ENCODE peak calls at places on chromosomes 1 and 21, in eight cellular contexts. One of them, this sample, is unnamed.

GRCh38 chr1:34113887-34114286 is 51.1 kb downstream of the CSMD2 start:
- DNase-seq in amygdala: no peak
- DNase-seq in mesothelial cell of epicardium: no peak
- DNase-seq in fibroblast of pulmonary artery: peak
- DNase-seq in activated CD4-positive, CD25-positive, alpha-beta regulatory T cell treated with anti-CD3 and anti-CD28 coated beads, Interleukin-2, amount 50 U/mL, for 72 hours: no peak
- DNase-seq in ELR: peak
- DNase-seq in CD4-positive, alpha-beta memory T cell: no peak
- DNase-seq in memory B cell: no peak
- DNase-seq in this sample: no peak

GRCh38 chr1:220775238-220775853 is 11.4 kb upstream of the MTARC1 start:
- DNase-seq in memory B cell: peak
- DNase-seq in amygdala: no peak
- DNase-seq in activated CD4-positive, CD25-positive, alpha-beta regulatory T cell treated with anti-CD3 and anti-CD28 coated beads, Interleukin-2, amount 50 U/mL, for 72 hours: peak
- DNase-seq in ELR: peak
- DNase-seq in CD4-positive, alpha-beta memory T cell: peak
- DNase-seq in mesothelial cell of epicardium: peak
- DNase-seq in fibroblast of pulmonary artery: peak
- DNase-seq in this sample: no peak

GRCh38 chr1:156677616-156678596 is 699 bp upstream of the NES start:
- DNase-seq in fibroblast of pulmonary artery: peak
- DNase-seq in mesothelial cell of epicardium: peak
- DNase-seq in activated CD4-positive, CD25-positive, alpha-beta regulatory T cell treated with anti-CD3 and anti-CD28 coated beads, Interleukin-2, amount 50 U/mL, for 72 hours: no peak
- DNase-seq in ELR: peak
- DNase-seq in amygdala: peak
- DNase-seq in memory B cell: no peak
- DNase-seq in CD4-positive, alpha-beta memory T cell: peak
- DNase-seq in this sample: no peak

GRCh38 chr1:54884135-54884586 is 2.8 kb downstream of the DHCR24 start:
- DNase-seq in ELR: no peak
- DNase-seq in activated CD4-positive, CD25-positive, alpha-beta regulatory T cell treated with anti-CD3 and anti-CD28 coated beads, Interleukin-2, amount 50 U/mL, for 72 hours: no peak
- DNase-seq in CD4-positive, alpha-beta memory T cell: no peak
- DNase-seq in fibroblast of pulmonary artery: no peak
- DNase-seq in mesothelial cell of epicardium: no peak
- DNase-seq in amygdala: no peak
- DNase-seq in memory B cell: no peak
- DNase-seq in this sample: no peak

GRCh38 chr1:212034516-212035122 is 738 bp downstream of the INTS7 start:
- DNase-seq in mesothelial cell of epicardium: no peak
- DNase-seq in CD4-positive, alpha-beta memory T cell: no peak
- DNase-seq in activated CD4-positive, CD25-positive, alpha-beta regulatory T cell treated with anti-CD3 and anti-CD28 coated beads, Interleukin-2, amount 50 U/mL, for 72 hours: no peak
- DNase-seq in memory B cell: no peak
- DNase-seq in fibroblast of pulmonary artery: no peak
- DNase-seq in ELR: no peak
- DNase-seq in amygdala: no peak
- DNase-seq in this sample: no peak

GRCh38 chr21:38773108-38774061 is 32.3 kb upstream of the ETS2 start:
- DNase-seq in amygdala: no peak
- DNase-seq in memory B cell: no peak
- DNase-seq in fibroblast of pulmonary artery: peak
- DNase-seq in ELR: peak
- DNase-seq in CD4-positive, alpha-beta memory T cell: no peak
- DNase-seq in mesothelial cell of epicardium: no peak
- DNase-seq in activated CD4-positive, CD25-positive, alpha-beta regulatory T cell treated with anti-CD3 and anti-CD28 coated beads, Interleukin-2, amount 50 U/mL, for 72 hours: no peak
- DNase-seq in this sample: no peak

GRCh38 chr1:180065408-180065807 is 89.3 kb upstream of the QSOX1 start:
- DNase-seq in fibroblast of pulmonary artery: no peak
- DNase-seq in mesothelial cell of epicardium: no peak
- DNase-seq in ELR: no peak
- DNase-seq in memory B cell: no peak
- DNase-seq in CD4-positive, alpha-beta memory T cell: no peak
- DNase-seq in amygdala: no peak
- DNase-seq in activated CD4-positive, CD25-positive, alpha-beta regulatory T cell treated with anti-CD3 and anti-CD28 coated beads, Interleukin-2, amount 50 U/mL, for 72 hours: no peak
- DNase-seq in this sample: no peak

GRCh38 chr1:218444173-218444572 is 99.0 kb downstream of the TGFB2 start:
- DNase-seq in mesothelial cell of epicardium: no peak
- DNase-seq in activated CD4-positive, CD25-positive, alpha-beta regulatory T cell treated with anti-CD3 and anti-CD28 coated beads, Interleukin-2, amount 50 U/mL, for 72 hours: no peak
- DNase-seq in fibroblast of pulmonary artery: no peak
- DNase-seq in ELR: no peak
- DNase-seq in CD4-positive, alpha-beta memory T cell: no peak
- DNase-seq in memory B cell: no peak
- DNase-seq in amygdala: no peak
- DNase-seq in this sample: no peak

GRCh38 chr1:111503585-111504060 is at the start of the genes ADORA3 and TMIGD3:
- DNase-seq in mesothelial cell of epicardium: no peak
- DNase-seq in amygdala: no peak
- DNase-seq in activated CD4-positive, CD25-positive, alpha-beta regulatory T cell treated with anti-CD3 and anti-CD28 coated beads, Interleukin-2, amount 50 U/mL, for 72 hours: no peak
- DNase-seq in fibroblast of pulmonary artery: no peak
- DNase-seq in memory B cell: peak
- DNase-seq in ELR: no peak
- DNase-seq in CD4-positive, alpha-beta memory T cell: no peak
- DNase-seq in this sample: no peak

GRCh38 chr1:97680894-97681293 is 239.9 kb downstream of the DPYD start:
- DNase-seq in CD4-positive, alpha-beta memory T cell: no peak
- DNase-seq in fibroblast of pulmonary artery: peak
- DNase-seq in amygdala: no peak
- DNase-seq in ELR: no peak
- DNase-seq in memory B cell: no peak
- DNase-seq in activated CD4-positive, CD25-positive, alpha-beta regulatory T cell treated with anti-CD3 and anti-CD28 coated beads, Interleukin-2, amount 50 U/mL, for 72 hours: no peak
- DNase-seq in mesothelial cell of epicardium: no peak
- DNase-seq in this sample: no peak

GRCh38 chr1:28115267-28115666 is 26.9 kb upstream of the EYA3 start:
- DNase-seq in amygdala: no peak
- DNase-seq in activated CD4-positive, CD25-positive, alpha-beta regulatory T cell treated with anti-CD3 and anti-CD28 coated beads, Interleukin-2, amount 50 U/mL, for 72 hours: no peak
- DNase-seq in CD4-positive, alpha-beta memory T cell: peak
- DNase-seq in fibroblast of pulmonary artery: peak
- DNase-seq in ELR: no peak
- DNase-seq in mesothelial cell of epicardium: no peak
- DNase-seq in memory B cell: no peak
- DNase-seq in this sample: no peak

GRCh38 chr1:244353572-244354091 is 98.1 kb downstream of the ADSS2 start:
- DNase-seq in CD4-positive, alpha-beta memory T cell: no peak
- DNase-seq in mesothelial cell of epicardium: no peak
- DNase-seq in activated CD4-positive, CD25-positive, alpha-beta regulatory T cell treated with anti-CD3 and anti-CD28 coated beads, Interleukin-2, amount 50 U/mL, for 72 hours: no peak
- DNase-seq in amygdala: no peak
- DNase-seq in fibroblast of pulmonary artery: peak
- DNase-seq in ELR: peak
- DNase-seq in memory B cell: no peak
- DNase-seq in this sample: peak

GRCh38 chr21:18275740-18276139 is 31.1 kb downstream of the CHODL start:
- DNase-seq in activated CD4-positive, CD25-positive, alpha-beta regulatory T cell treated with anti-CD3 and anti-CD28 coated beads, Interleukin-2, amount 50 U/mL, for 72 hours: no peak
- DNase-seq in fibroblast of pulmonary artery: no peak
- DNase-seq in amygdala: no peak
- DNase-seq in CD4-positive, alpha-beta memory T cell: no peak
- DNase-seq in ELR: no peak
- DNase-seq in memory B cell: no peak
- DNase-seq in mesothelial cell of epicardium: no peak
- DNase-seq in this sample: no peak

GRCh38 chr1:20381045-20381641 is 90.5 kb downstream of the VWA5B1 start:
- DNase-seq in memory B cell: no peak
- DNase-seq in amygdala: no peak
- DNase-seq in ELR: no peak
- DNase-seq in activated CD4-positive, CD25-positive, alpha-beta regulatory T cell treated with anti-CD3 and anti-CD28 coated beads, Interleukin-2, amount 50 U/mL, for 72 hours: no peak
- DNase-seq in mesothelial cell of epicardium: no peak
- DNase-seq in CD4-positive, alpha-beta memory T cell: no peak
- DNase-seq in fibroblast of pulmonary artery: no peak
- DNase-seq in this sample: no peak

GRCh38 chr1:41464886-41465285 is 19.6 kb downstream of the EDN2 start:
- DNase-seq in amygdala: no peak
- DNase-seq in mesothelial cell of epicardium: no peak
- DNase-seq in memory B cell: no peak
- DNase-seq in activated CD4-positive, CD25-positive, alpha-beta regulatory T cell treated with anti-CD3 and anti-CD28 coated beads, Interleukin-2, amount 50 U/mL, for 72 hours: no peak
- DNase-seq in ELR: no peak
- DNase-seq in fibroblast of pulmonary artery: no peak
- DNase-seq in CD4-positive, alpha-beta memory T cell: no peak
- DNase-seq in this sample: no peak

GRCh38 chr1:53326598-53327182 is 1.2 kb downstream of the LRP8 start:
- DNase-seq in mesothelial cell of epicardium: no peak
- DNase-seq in amygdala: no peak
- DNase-seq in CD4-positive, alpha-beta memory T cell: no peak
- DNase-seq in activated CD4-positive, CD25-positive, alpha-beta regulatory T cell treated with anti-CD3 and anti-CD28 coated beads, Interleukin-2, amount 50 U/mL, for 72 hours: peak
- DNase-seq in ELR: peak
- DNase-seq in memory B cell: peak
- DNase-seq in fibroblast of pulmonary artery: no peak
- DNase-seq in this sample: peak

GRCh38 chr1:236421022-236421421 is 26.9 kb downstream of the EDARADD start:
- DNase-seq in memory B cell: no peak
- DNase-seq in CD4-positive, alpha-beta memory T cell: no peak
- DNase-seq in activated CD4-positive, CD25-positive, alpha-beta regulatory T cell treated with anti-CD3 and anti-CD28 coated beads, Interleukin-2, amount 50 U/mL, for 72 hours: no peak
- DNase-seq in ELR: peak
- DNase-seq in mesothelial cell of epicardium: no peak
- DNase-seq in fibroblast of pulmonary artery: peak
- DNase-seq in amygdala: no peak
- DNase-seq in this sample: no peak

GRCh38 chr1:58741689-58742553 is 41.9 kb downstream of the JUN start:
- DNase-seq in amygdala: no peak
- DNase-seq in activated CD4-positive, CD25-positive, alpha-beta regulatory T cell treated with anti-CD3 and anti-CD28 coated beads, Interleukin-2, amount 50 U/mL, for 72 hours: no peak
- DNase-seq in fibroblast of pulmonary artery: no peak
- DNase-seq in memory B cell: no peak
- DNase-seq in ELR: no peak
- DNase-seq in CD4-positive, alpha-beta memory T cell: no peak
- DNase-seq in mesothelial cell of epicardium: no peak
- DNase-seq in this sample: no peak

GRCh38 chr21:37257967-37258877 is 8.9 kb downstream of the VPS26C start:
- DNase-seq in ELR: peak
- DNase-seq in amygdala: peak
- DNase-seq in CD4-positive, alpha-beta memory T cell: peak
- DNase-seq in fibroblast of pulmonary artery: peak
- DNase-seq in activated CD4-positive, CD25-positive, alpha-beta regulatory T cell treated with anti-CD3 and anti-CD28 coated beads, Interleukin-2, amount 50 U/mL, for 72 hours: peak
- DNase-seq in memory B cell: peak
- DNase-seq in mesothelial cell of epicardium: peak
- DNase-seq in this sample: peak

GRCh38 chr1:145960468-145961108 is 2.8 kb upstream of the LIX1L start:
- DNase-seq in activated CD4-positive, CD25-positive, alpha-beta regulatory T cell treated with anti-CD3 and anti-CD28 coated beads, Interleukin-2, amount 50 U/mL, for 72 hours: peak
- DNase-seq in amygdala: peak
- DNase-seq in ELR: peak
- DNase-seq in fibroblast of pulmonary artery: peak
- DNase-seq in memory B cell: no peak
- DNase-seq in mesothelial cell of epicardium: peak
- DNase-seq in CD4-positive, alpha-beta memory T cell: no peak
- DNase-seq in this sample: peak

GRCh38 chr1:40141878-40142535 is 19.2 kb upstream of the RLF start:
- DNase-seq in amygdala: no peak
- DNase-seq in memory B cell: no peak
- DNase-seq in ELR: peak
- DNase-seq in activated CD4-positive, CD25-positive, alpha-beta regulatory T cell treated with anti-CD3 and anti-CD28 coated beads, Interleukin-2, amount 50 U/mL, for 72 hours: no peak
- DNase-seq in CD4-positive, alpha-beta memory T cell: no peak
- DNase-seq in mesothelial cell of epicardium: no peak
- DNase-seq in fibroblast of pulmonary artery: peak
- DNase-seq in this sample: no peak

GRCh38 chr1:72481420-72481819 is 199.1 kb upstream of the NEGR1 start:
- DNase-seq in CD4-positive, alpha-beta memory T cell: no peak
- DNase-seq in amygdala: no peak
- DNase-seq in mesothelial cell of epicardium: no peak
- DNase-seq in fibroblast of pulmonary artery: no peak
- DNase-seq in ELR: no peak
- DNase-seq in activated CD4-positive, CD25-positive, alpha-beta regulatory T cell treated with anti-CD3 and anti-CD28 coated beads, Interleukin-2, amount 50 U/mL, for 72 hours: no peak
- DNase-seq in memory B cell: no peak
- DNase-seq in this sample: no peak

GRCh38 chr1:205858141-205858961 is 8.4 kb upstream of the PM20D1 start:
- DNase-seq in mesothelial cell of epicardium: no peak
- DNase-seq in activated CD4-positive, CD25-positive, alpha-beta regulatory T cell treated with anti-CD3 and anti-CD28 coated beads, Interleukin-2, amount 50 U/mL, for 72 hours: no peak
- DNase-seq in CD4-positive, alpha-beta memory T cell: no peak
- DNase-seq in amygdala: no peak
- DNase-seq in fibroblast of pulmonary artery: no peak
- DNase-seq in ELR: no peak
- DNase-seq in memory B cell: no peak
- DNase-seq in this sample: no peak

GRCh38 chr1:42933060-42933586 is 25.5 kb downstream of the SLC2A1 start:
- DNase-seq in mesothelial cell of epicardium: no peak
- DNase-seq in amygdala: no peak
- DNase-seq in CD4-positive, alpha-beta memory T cell: no peak
- DNase-seq in activated CD4-positive, CD25-positive, alpha-beta regulatory T cell treated with anti-CD3 and anti-CD28 coated beads, Interleukin-2, amount 50 U/mL, for 72 hours: peak
- DNase-seq in ELR: no peak
- DNase-seq in memory B cell: no peak
- DNase-seq in fibroblast of pulmonary artery: no peak
- DNase-seq in this sample: peak

GRCh38 chr1:65694126-65694525 is 98.6 kb upstream of the PDE4B start:
- DNase-seq in activated CD4-positive, CD25-positive, alpha-beta regulatory T cell treated with anti-CD3 and anti-CD28 coated beads, Interleukin-2, amount 50 U/mL, for 72 hours: no peak
- DNase-seq in mesothelial cell of epicardium: no peak
- DNase-seq in CD4-positive, alpha-beta memory T cell: no peak
- DNase-seq in fibroblast of pulmonary artery: no peak
- DNase-seq in amygdala: no peak
- DNase-seq in memory B cell: no peak
- DNase-seq in ELR: no peak
- DNase-seq in this sample: no peak

GRCh38 chr1:117587479-117588356 is 18.1 kb upstream of the TENT5C start:
- DNase-seq in ELR: no peak
- DNase-seq in CD4-positive, alpha-beta memory T cell: no peak
- DNase-seq in fibroblast of pulmonary artery: no peak
- DNase-seq in activated CD4-positive, CD25-positive, alpha-beta regulatory T cell treated with anti-CD3 and anti-CD28 coated beads, Interleukin-2, amount 50 U/mL, for 72 hours: no peak
- DNase-seq in memory B cell: no peak
- DNase-seq in amygdala: no peak
- DNase-seq in mesothelial cell of epicardium: no peak
- DNase-seq in this sample: no peak

GRCh38 chr1:165886988-165887387 is 59.6 kb downstream of the UCK2 start:
- DNase-seq in CD4-positive, alpha-beta memory T cell: no peak
- DNase-seq in ELR: no peak
- DNase-seq in activated CD4-positive, CD25-positive, alpha-beta regulatory T cell treated with anti-CD3 and anti-CD28 coated beads, Interleukin-2, amount 50 U/mL, for 72 hours: no peak
- DNase-seq in mesothelial cell of epicardium: no peak
- DNase-seq in memory B cell: no peak
- DNase-seq in fibroblast of pulmonary artery: no peak
- DNase-seq in amygdala: no peak
- DNase-seq in this sample: no peak

This sample was measured in left lung.